ENCODE peak calls at places on chromosomes 11 and 22, in four cellular contexts. One of them, this sample, is unnamed. For H3K4me1, the result is how much of the 10 kb centered on the place peaks cover.

GRCh38 chr11:64638017-64638664 is 47.1 kb downstream of the SLC22A12 start:
- DNase-seq in aorta: no peak
- DNase-seq in naive thymus-derived CD4-positive, alpha-beta T cell: no peak
- DNase-seq in effector memory CD4-positive, alpha-beta T cell: no peak
- DNase-seq in this sample: no peak

GRCh38 chr11:113896156-113896879 is 8.3 kb upstream of the HTR3B start:
- DNase-seq in aorta: no peak
- DNase-seq in naive thymus-derived CD4-positive, alpha-beta T cell: no peak
- DNase-seq in effector memory CD4-positive, alpha-beta T cell: no peak
- DNase-seq in this sample: peak

GRCh38 chr11:10302744-10303557 is 1.9 kb upstream of the ADM start:
- DNase-seq in aorta: peak
- DNase-seq in naive thymus-derived CD4-positive, alpha-beta T cell: peak
- DNase-seq in effector memory CD4-positive, alpha-beta T cell: peak
- DNase-seq in this sample: peak

GRCh38 chr11:62879150-62879549 is 1.5 kb upstream of the SLC3A2 start:
- DNase-seq in aorta: no peak
- DNase-seq in naive thymus-derived CD4-positive, alpha-beta T cell: no peak
- DNase-seq in effector memory CD4-positive, alpha-beta T cell: no peak
- DNase-seq in this sample: no peak

GRCh38 chr11:14386895-14387480 is 28.0 kb upstream of the RRAS2 start:
- DNase-seq in aorta: no peak
- DNase-seq in naive thymus-derived CD4-positive, alpha-beta T cell: no peak
- DNase-seq in effector memory CD4-positive, alpha-beta T cell: no peak
- DNase-seq in this sample: peak

GRCh38 chr11:69044111-69045013 is 4.4 kb upstream of the TPCN2 start:
- DNase-seq in aorta: peak
- DNase-seq in naive thymus-derived CD4-positive, alpha-beta T cell: no peak
- DNase-seq in effector memory CD4-positive, alpha-beta T cell: no peak
- DNase-seq in this sample: peak

GRCh38 chr22:26483439-26484359 is at the start of the genes HPS4 and SRRD:
- DNase-seq in aorta: peak
- DNase-seq in naive thymus-derived CD4-positive, alpha-beta T cell: peak
- DNase-seq in effector memory CD4-positive, alpha-beta T cell: peak
- DNase-seq in this sample: peak

GRCh38 chr11:19869466-19869865 is 156.8 kb downstream of the NAV2 start:
- DNase-seq in aorta: no peak
- DNase-seq in naive thymus-derived CD4-positive, alpha-beta T cell: no peak
- DNase-seq in effector memory CD4-positive, alpha-beta T cell: no peak
- DNase-seq in this sample: no peak

GRCh38 chr11:92632510-92632909 is 336.9 kb upstream of the MTNR1B start:
- DNase-seq in aorta: no peak
- DNase-seq in naive thymus-derived CD4-positive, alpha-beta T cell: no peak
- DNase-seq in effector memory CD4-positive, alpha-beta T cell: no peak
- DNase-seq in this sample: no peak

GRCh38 chr11:20360650-20361049 is 2.9 kb upstream of the HTATIP2 start:
- DNase-seq in aorta: peak
- DNase-seq in naive thymus-derived CD4-positive, alpha-beta T cell: no peak
- DNase-seq in effector memory CD4-positive, alpha-beta T cell: no peak
- DNase-seq in this sample: no peak

GRCh38 chr11:33723238-33723881 is 12.9 kb downstream of the CD59 start:
- DNase-seq in aorta: no peak
- DNase-seq in naive thymus-derived CD4-positive, alpha-beta T cell: peak
- DNase-seq in effector memory CD4-positive, alpha-beta T cell: no peak
- DNase-seq in this sample: peak

GRCh38 chr22:49786976-49787843 is 40.5 kb downstream of the BRD1 start:
- DNase-seq in aorta: peak
- DNase-seq in naive thymus-derived CD4-positive, alpha-beta T cell: no peak
- DNase-seq in effector memory CD4-positive, alpha-beta T cell: no peak
- DNase-seq in this sample: no peak

GRCh38 chr22:24428751-24429410 is 1.5 kb downstream of the ADORA2A start:
- DNase-seq in aorta: peak
- DNase-seq in naive thymus-derived CD4-positive, alpha-beta T cell: no peak
- DNase-seq in effector memory CD4-positive, alpha-beta T cell: no peak
- DNase-seq in this sample: no peak

GRCh38 chr22:36201630-36202312 is at the start of gene APOL4:
- DNase-seq in aorta: peak
- DNase-seq in naive thymus-derived CD4-positive, alpha-beta T cell: no peak
- DNase-seq in effector memory CD4-positive, alpha-beta T cell: no peak
- DNase-seq in this sample: peak

GRCh38 chr11:44179173-44179572 is 83.7 kb downstream of the EXT2 start:
- DNase-seq in aorta: no peak
- DNase-seq in naive thymus-derived CD4-positive, alpha-beta T cell: no peak
- DNase-seq in effector memory CD4-positive, alpha-beta T cell: no peak
- DNase-seq in this sample: no peak

DNA sequence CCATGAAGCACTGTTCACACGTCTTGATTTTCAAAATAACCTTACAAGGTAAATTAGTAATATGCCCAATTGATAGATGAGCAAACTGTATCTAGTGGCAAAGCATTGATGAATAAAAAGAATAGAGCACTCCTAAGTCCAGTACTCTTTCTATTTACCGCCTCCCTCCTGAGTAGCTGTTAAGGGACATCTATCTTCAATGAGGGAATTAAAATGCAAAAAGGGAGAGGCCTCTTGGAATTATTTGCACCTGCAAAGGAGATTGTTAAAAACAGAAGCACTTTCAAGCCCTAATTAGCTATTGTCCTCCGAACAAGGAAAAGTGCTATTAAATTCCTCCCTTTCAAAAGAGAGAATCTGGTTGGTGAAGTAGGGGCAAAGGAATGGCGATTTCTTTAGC is 6.8 kb upstream of the GALNT18 start:
- DNase-seq in aorta: no peak
- DNase-seq in naive thymus-derived CD4-positive, alpha-beta T cell: no peak
- DNase-seq in effector memory CD4-positive, alpha-beta T cell: no peak
- DNase-seq in this sample: no peak
- H3K27ac ChIP-seq in aorta: no peak
- H3K27ac ChIP-seq in naive thymus-derived CD4-positive, alpha-beta T cell: no peak
- H3K27ac ChIP-seq in effector memory CD4-positive, alpha-beta T cell: no peak
- H3K27ac ChIP-seq in this sample: no peak

DNA sequence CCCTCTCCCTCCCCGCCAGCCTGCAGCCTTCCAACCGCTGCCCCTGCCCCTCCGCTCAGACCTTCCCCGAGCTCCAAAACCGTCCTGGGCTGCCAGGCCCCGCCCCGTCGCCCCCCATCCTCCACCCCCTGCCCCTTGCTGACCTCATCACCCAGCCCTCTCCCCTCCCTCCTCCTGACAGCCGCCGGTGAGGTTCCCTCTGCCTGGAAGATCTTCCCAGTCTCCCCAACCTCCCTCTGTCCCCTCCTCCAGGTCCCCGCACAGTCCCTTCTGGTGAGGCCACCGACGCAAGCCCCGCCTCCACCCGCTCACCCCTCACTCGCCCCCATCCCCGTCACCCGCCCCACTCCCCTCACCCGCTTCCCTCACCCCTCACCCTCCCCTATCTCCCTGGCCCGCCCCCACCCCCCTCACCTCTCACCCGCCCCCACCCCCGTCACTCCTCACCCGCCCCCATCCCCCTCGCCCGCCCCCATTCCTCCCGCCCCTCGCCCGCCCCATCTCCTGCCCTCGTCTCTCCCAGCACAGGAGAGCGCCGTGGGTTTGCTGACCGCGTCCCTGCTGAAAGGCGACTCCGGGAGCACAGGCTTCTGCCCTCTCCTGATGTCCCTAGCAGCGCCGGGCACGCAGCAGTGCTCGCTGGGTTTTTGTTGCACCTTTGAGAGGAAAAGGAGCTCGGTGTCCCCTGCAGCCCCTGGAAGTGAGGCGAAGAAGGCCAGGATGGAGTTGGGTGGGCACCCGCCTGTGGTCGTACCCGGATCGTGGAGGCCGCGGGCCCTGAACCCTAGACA is 16.4 kb upstream of the UPK3A start:
- DNase-seq in aorta: peak
- DNase-seq in naive thymus-derived CD4-positive, alpha-beta T cell: peak
- DNase-seq in effector memory CD4-positive, alpha-beta T cell: peak
- DNase-seq in this sample: peak
- H3K4me1 ChIP-seq in aorta: under half
- H3K4me1 ChIP-seq in naive thymus-derived CD4-positive, alpha-beta T cell: under half
- H3K4me1 ChIP-seq in effector memory CD4-positive, alpha-beta T cell: under half
- H3K4me1 ChIP-seq in this sample: under half

DNA sequence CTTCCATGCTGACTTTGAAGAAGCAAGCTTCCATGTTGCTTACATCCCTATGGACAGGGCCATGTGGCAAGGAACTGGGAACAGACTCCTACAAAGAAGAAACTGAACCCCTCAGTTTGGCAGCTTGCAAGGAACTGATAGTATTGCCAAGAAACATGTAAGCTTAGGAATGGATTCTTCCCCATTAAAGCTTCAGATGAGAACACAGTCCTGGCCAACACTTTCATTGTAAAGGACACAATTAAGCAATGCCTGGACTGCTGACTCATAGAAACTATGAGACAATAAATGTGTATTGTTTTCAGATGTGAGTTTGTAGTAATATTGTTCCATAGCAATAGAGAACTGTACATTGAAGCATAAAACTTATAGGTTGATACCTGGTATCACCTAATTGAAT is 82.4 kb downstream of the AASDHPPT start:
- DNase-seq in aorta: no peak
- DNase-seq in naive thymus-derived CD4-positive, alpha-beta T cell: no peak
- DNase-seq in effector memory CD4-positive, alpha-beta T cell: no peak
- DNase-seq in this sample: no peak
- H3K27ac ChIP-seq in aorta: no peak
- H3K27ac ChIP-seq in naive thymus-derived CD4-positive, alpha-beta T cell: no peak
- H3K27ac ChIP-seq in effector memory CD4-positive, alpha-beta T cell: no peak
- H3K27ac ChIP-seq in this sample: no peak

GRCh38 chr11:78909386-78909785 is 334.7 kb upstream of the NARS2 start:
- DNase-seq in aorta: no peak
- DNase-seq in naive thymus-derived CD4-positive, alpha-beta T cell: no peak
- DNase-seq in effector memory CD4-positive, alpha-beta T cell: no peak
- DNase-seq in this sample: no peak

GRCh38 chr11:78910322-78910721 is 335.7 kb upstream of the NARS2 start:
- DNase-seq in aorta: no peak
- DNase-seq in naive thymus-derived CD4-positive, alpha-beta T cell: no peak
- DNase-seq in effector memory CD4-positive, alpha-beta T cell: no peak
- DNase-seq in this sample: no peak

GRCh38 chr11:78902771-78903507 is 328.3 kb upstream of the NARS2 start:
- DNase-seq in aorta: no peak
- DNase-seq in naive thymus-derived CD4-positive, alpha-beta T cell: no peak
- DNase-seq in effector memory CD4-positive, alpha-beta T cell: no peak
- DNase-seq in this sample: no peak

GRCh38 chr11:78905756-78906155 is 331.1 kb upstream of the NARS2 start:
- DNase-seq in aorta: no peak
- DNase-seq in naive thymus-derived CD4-positive, alpha-beta T cell: no peak
- DNase-seq in effector memory CD4-positive, alpha-beta T cell: no peak
- DNase-seq in this sample: no peak

DNA sequence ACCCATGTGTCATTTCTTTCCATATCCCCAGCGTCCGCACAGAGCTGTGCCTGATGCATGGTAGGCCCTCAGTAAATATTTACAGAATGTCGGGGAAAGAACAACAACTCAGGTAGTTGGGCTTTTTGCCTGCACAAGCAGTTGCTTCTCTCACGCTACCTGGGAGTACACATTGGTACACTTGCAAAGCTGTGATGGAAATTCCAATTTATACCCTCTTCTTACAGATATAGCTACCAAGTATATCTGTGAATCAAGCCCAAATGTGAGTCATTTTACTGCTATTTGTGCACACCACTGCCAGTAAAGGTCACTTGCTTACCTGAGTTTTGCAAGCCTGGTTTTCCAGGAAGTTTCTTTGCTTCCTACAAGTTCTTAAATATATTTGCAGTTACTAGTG is 333.0 kb upstream of the NARS2 start:
- DNase-seq in aorta: no peak
- DNase-seq in naive thymus-derived CD4-positive, alpha-beta T cell: no peak
- DNase-seq in effector memory CD4-positive, alpha-beta T cell: no peak
- DNase-seq in this sample: no peak
- H3K4me1 ChIP-seq in aorta: under half
- H3K4me1 ChIP-seq in naive thymus-derived CD4-positive, alpha-beta T cell: under half
- H3K4me1 ChIP-seq in effector memory CD4-positive, alpha-beta T cell: under half
- H3K4me1 ChIP-seq in this sample: under half

DNA sequence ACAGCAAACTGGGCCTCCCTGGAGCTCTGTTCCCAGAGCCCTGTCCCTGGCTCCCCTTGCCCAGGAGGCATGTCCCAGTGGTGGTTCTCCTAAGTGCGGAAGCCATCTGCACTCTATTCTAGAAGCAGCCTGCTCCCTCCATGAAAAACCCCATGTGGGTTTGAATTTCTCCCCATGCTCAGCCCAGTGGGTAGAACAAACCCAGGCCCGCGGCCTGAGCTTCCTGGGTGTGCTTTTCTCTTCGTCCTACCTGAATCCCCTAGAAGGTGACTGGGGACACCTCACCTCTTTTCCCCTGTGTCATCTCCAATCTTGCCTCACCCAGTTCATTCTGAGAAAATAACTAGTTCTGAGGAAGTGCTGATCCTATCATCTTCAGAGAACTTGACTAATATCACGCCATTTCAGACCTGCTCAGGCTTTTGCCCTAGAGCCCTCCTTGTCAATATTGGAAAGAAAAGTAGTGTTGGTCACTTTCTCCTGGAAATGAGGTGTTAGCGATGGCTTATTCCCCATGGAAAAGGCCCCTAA is 15.9 kb downstream of the IL10RA start:
- DNase-seq in aorta: no peak
- DNase-seq in naive thymus-derived CD4-positive, alpha-beta T cell: peak
- DNase-seq in effector memory CD4-positive, alpha-beta T cell: no peak
- DNase-seq in this sample: no peak
- H3K27ac ChIP-seq in aorta: no peak
- H3K27ac ChIP-seq in naive thymus-derived CD4-positive, alpha-beta T cell: peak
- H3K27ac ChIP-seq in effector memory CD4-positive, alpha-beta T cell: peak
- H3K27ac ChIP-seq in this sample: peak

GRCh38 chr11:95700471-95700817 is 89.1 kb downstream of the FAM76B start:
- DNase-seq in aorta: no peak
- DNase-seq in naive thymus-derived CD4-positive, alpha-beta T cell: no peak
- DNase-seq in effector memory CD4-positive, alpha-beta T cell: no peak
- DNase-seq in this sample: no peak

GRCh38 chr11:95695181-95695580 is 94.4 kb downstream of the FAM76B start:
- DNase-seq in aorta: no peak
- DNase-seq in naive thymus-derived CD4-positive, alpha-beta T cell: no peak
- DNase-seq in effector memory CD4-positive, alpha-beta T cell: no peak
- DNase-seq in this sample: no peak

GRCh38 chr11:95697614-95698408 is 91.8 kb downstream of the FAM76B start:
- DNase-seq in aorta: no peak
- DNase-seq in naive thymus-derived CD4-positive, alpha-beta T cell: no peak
- DNase-seq in effector memory CD4-positive, alpha-beta T cell: no peak
- DNase-seq in this sample: no peak

GRCh38 chr11:95699631-95700470 is 89.7 kb downstream of the FAM76B start:
- DNase-seq in aorta: no peak
- DNase-seq in naive thymus-derived CD4-positive, alpha-beta T cell: no peak
- DNase-seq in effector memory CD4-positive, alpha-beta T cell: no peak
- DNase-seq in this sample: no peak

DNA sequence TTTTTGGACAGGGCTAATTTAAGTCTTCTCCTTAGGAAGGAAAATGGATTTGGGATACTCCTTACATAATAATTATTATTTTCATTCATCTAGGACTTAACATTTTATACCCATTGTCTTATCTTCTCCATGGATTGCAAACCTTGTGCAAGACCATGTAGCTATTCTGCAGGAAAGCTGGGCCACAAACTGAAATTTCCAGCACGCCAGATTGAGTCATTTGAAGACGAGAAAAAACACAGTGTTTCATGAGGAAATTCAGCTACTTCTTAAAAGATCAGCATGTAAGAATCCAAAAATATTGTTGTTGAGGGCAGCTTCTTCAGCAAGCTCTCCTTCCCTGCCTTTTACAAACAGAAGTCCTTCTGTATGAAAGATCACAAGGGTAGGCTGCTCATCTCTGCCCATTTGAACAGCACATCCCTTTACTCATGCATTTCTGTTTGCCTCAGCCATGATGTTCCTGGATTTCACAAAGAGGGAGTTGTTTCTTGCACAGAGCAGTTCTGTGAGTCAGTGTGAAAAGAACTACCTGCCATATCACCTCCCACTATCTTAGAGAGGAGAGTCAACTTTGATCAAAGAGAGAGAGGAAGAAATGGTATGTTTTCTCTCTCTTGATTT is 90.5 kb downstream of the FAM76B start:
- DNase-seq in aorta: no peak
- DNase-seq in naive thymus-derived CD4-positive, alpha-beta T cell: no peak
- DNase-seq in effector memory CD4-positive, alpha-beta T cell: no peak
- DNase-seq in this sample: no peak
- H3K4me1 ChIP-seq in aorta: under half
- H3K4me1 ChIP-seq in naive thymus-derived CD4-positive, alpha-beta T cell: half or more
- H3K4me1 ChIP-seq in effector memory CD4-positive, alpha-beta T cell: under half
- H3K4me1 ChIP-seq in this sample: under half